ENCODE peak calls at places on chromosome 9, in five cellular contexts. One of them, this sample, is unnamed.

GRCh38 chr9:38659538-38659937 is 39.1 kb upstream of the ANKRD18A start:
- DNase-seq in A549: no peak
- DNase-seq in HepG2: no peak
- DNase-seq in K562: no peak
- DNase-seq in GM12878: no peak
- DNase-seq in this sample: no peak

GRCh38 chr9:129164246-129164930 is 13.7 kb downstream of the IER5L start:
- DNase-seq in A549: no peak
- DNase-seq in HepG2: peak
- DNase-seq in K562: no peak
- DNase-seq in GM12878: no peak
- DNase-seq in this sample: peak

GRCh38 chr9:121992571-121993212 is 100.4 kb downstream of the TTLL11 start:
- DNase-seq in A549: peak
- DNase-seq in GM12878: no peak
- DNase-seq in HepG2: peak
- DNase-seq in K562: peak
- DNase-seq in this sample: peak

GRCh38 chr9:6564370-6564769 is 81.2 kb downstream of the GLDC start:
- DNase-seq in GM12878: no peak
- DNase-seq in HepG2: no peak
- DNase-seq in A549: no peak
- DNase-seq in K562: no peak
- DNase-seq in this sample: no peak

GRCh38 chr9:130446111-130446861 is 1.5 kb downstream of the ASS1 start:
- DNase-seq in A549: no peak
- DNase-seq in GM12878: no peak
- DNase-seq in K562: peak
- DNase-seq in HepG2: peak
- DNase-seq in this sample: peak

GRCh38 chr9:113901196-113901818 is 25.2 kb downstream of the ZNF618 start:
- DNase-seq in GM12878: no peak
- DNase-seq in K562: no peak
- DNase-seq in HepG2: no peak
- DNase-seq in A549: no peak
- DNase-seq in this sample: no peak

GRCh38 chr9:83544002-83544698 is 5.9 kb upstream of the FRMD3 start:
- DNase-seq in HepG2: peak
- DNase-seq in GM12878: peak
- DNase-seq in K562: peak
- DNase-seq in A549: peak
- DNase-seq in this sample: peak

GRCh38 chr9:127777368-127777960 is 1.0 kb downstream of the SH2D3C start:
- DNase-seq in GM12878: no peak
- DNase-seq in K562: no peak
- DNase-seq in A549: no peak
- DNase-seq in HepG2: no peak
- DNase-seq in this sample: no peak

GRCh38 chr9:109313351-109313750 is 7.5 kb downstream of the EPB41L4B start:
- DNase-seq in A549: no peak
- DNase-seq in HepG2: peak
- DNase-seq in K562: no peak
- DNase-seq in GM12878: no peak
- DNase-seq in this sample: no peak

GRCh38 chr9:61673247-61673646 is 483.4 kb downstream of the SPATA31A7 start:
- DNase-seq in GM12878: no peak
- DNase-seq in K562: no peak
- DNase-seq in HepG2: no peak
- DNase-seq in A549: no peak
- DNase-seq in this sample: no peak

GRCh38 chr9:124251188-124251587 is 6.6 kb upstream of the NEK6 start:
- DNase-seq in HepG2: no peak
- DNase-seq in GM12878: no peak
- DNase-seq in A549: no peak
- DNase-seq in K562: no peak
- DNase-seq in this sample: no peak

GRCh38 chr9:98978231-98978681 is 34.5 kb downstream of the COL15A1 start:
- DNase-seq in HepG2: no peak
- DNase-seq in A549: no peak
- DNase-seq in K562: no peak
- DNase-seq in GM12878: no peak
- DNase-seq in this sample: no peak

GRCh38 chr9:7536310-7536939 is 263.2 kb downstream of the DMAC1 start:
- DNase-seq in GM12878: no peak
- DNase-seq in HepG2: peak
- DNase-seq in K562: peak
- DNase-seq in A549: peak
- DNase-seq in this sample: peak

GRCh38 chr9:13646500-13646899 is 367.0 kb upstream of the MPDZ start:
- DNase-seq in A549: no peak
- DNase-seq in GM12878: no peak
- DNase-seq in K562: no peak
- DNase-seq in HepG2: no peak
- DNase-seq in this sample: no peak

GRCh38 chr9:126420148-126420547 is 93.5 kb downstream of the MVB12B start:
- DNase-seq in GM12878: no peak
- DNase-seq in A549: no peak
- DNase-seq in HepG2: no peak
- DNase-seq in K562: no peak
- DNase-seq in this sample: no peak

GRCh38 chr9:129484325-129485000 is 136.4 kb downstream of the C9orf50 start:
- DNase-seq in A549: no peak
- DNase-seq in K562: no peak
- DNase-seq in GM12878: no peak
- DNase-seq in HepG2: no peak
- DNase-seq in this sample: no peak

GRCh38 chr9:79360387-79361347 is 211.1 kb upstream of the TLE4 start:
- DNase-seq in A549: peak
- DNase-seq in GM12878: no peak
- DNase-seq in K562: no peak
- DNase-seq in HepG2: no peak
- DNase-seq in this sample: peak

GRCh38 chr9:89916001-89916635 is 311.3 kb downstream of the GADD45G start:
- DNase-seq in K562: no peak
- DNase-seq in HepG2: no peak
- DNase-seq in GM12878: no peak
- DNase-seq in A549: no peak
- DNase-seq in this sample: no peak

GRCh38 chr9:14383815-14384214 is 69.9 kb upstream of the NFIB start:
- DNase-seq in HepG2: no peak
- DNase-seq in K562: no peak
- DNase-seq in A549: no peak
- DNase-seq in GM12878: no peak
- DNase-seq in this sample: no peak

GRCh38 chr9:120475341-120475740 is 104.6 kb downstream of the CDK5RAP2 start:
- DNase-seq in K562: no peak
- DNase-seq in GM12878: no peak
- DNase-seq in HepG2: no peak
- DNase-seq in A549: no peak
- DNase-seq in this sample: peak

GRCh38 chr9:83070257-83070656 is 7.3 kb upstream of the RASEF start:
- DNase-seq in K562: no peak
- DNase-seq in A549: no peak
- DNase-seq in GM12878: no peak
- DNase-seq in HepG2: no peak
- DNase-seq in this sample: peak

GRCh38 chr9:86720893-86721698 is 226.2 kb downstream of the GAS1 start:
- DNase-seq in K562: no peak
- DNase-seq in HepG2: no peak
- DNase-seq in GM12878: no peak
- DNase-seq in A549: no peak
- DNase-seq in this sample: no peak

GRCh38 chr9:114909657-114910056 is 20.7 kb downstream of the TNFSF8 start:
- DNase-seq in HepG2: no peak
- DNase-seq in K562: no peak
- DNase-seq in GM12878: no peak
- DNase-seq in A549: no peak
- DNase-seq in this sample: no peak

GRCh38 chr9:114908104-114908621 is 22.2 kb downstream of the TNFSF8 start:
- DNase-seq in GM12878: no peak
- DNase-seq in A549: peak
- DNase-seq in HepG2: peak
- DNase-seq in K562: no peak
- DNase-seq in this sample: peak

GRCh38 chr9:114911167-114911821 is 19.1 kb downstream of the TNFSF8 start:
- DNase-seq in A549: peak
- DNase-seq in GM12878: no peak
- DNase-seq in K562: peak
- DNase-seq in HepG2: peak
- DNase-seq in this sample: peak

GRCh38 chr9:114908796-114909448 is 21.5 kb downstream of the TNFSF8 start:
- DNase-seq in HepG2: no peak
- DNase-seq in K562: no peak
- DNase-seq in GM12878: no peak
- DNase-seq in A549: peak
- DNase-seq in this sample: peak

DNA sequence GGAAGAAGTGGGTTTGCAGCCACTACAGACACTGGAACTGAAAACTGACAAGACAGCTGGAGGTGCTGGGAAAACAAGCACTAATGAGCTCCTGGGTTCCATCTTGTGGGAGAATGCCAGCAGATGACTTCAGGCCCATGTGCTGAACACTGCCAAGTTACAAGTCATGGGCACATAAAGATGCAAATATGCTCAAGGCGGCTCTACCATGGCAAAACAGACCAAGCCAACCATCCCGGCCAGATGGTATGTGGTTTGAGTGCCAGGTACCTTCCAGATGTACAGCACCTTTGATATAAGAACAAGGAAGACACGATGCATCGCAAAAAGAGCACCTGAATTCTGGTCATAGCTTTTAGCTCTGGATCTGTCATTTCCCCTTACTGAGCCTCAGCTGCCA is 19.9 kb downstream of the TNFSF8 start:
- DNase-seq in A549: no peak
- DNase-seq in K562: no peak
- DNase-seq in HepG2: no peak
- DNase-seq in GM12878: no peak
- DNase-seq in this sample: no peak
- TF ChIP-seq BHLHE40 in A549: no peak
- TF ChIP-seq BHLHE40 in K562: no peak
- TF ChIP-seq BHLHE40 in HepG2: no peak
- TF ChIP-seq BHLHE40 in GM12878: no peak
- TF ChIP-seq BHLHE40 in this sample: no peak

GRCh38 chr9:17137576-17137975 is 2.7 kb downstream of the CNTLN start:
- DNase-seq in GM12878: no peak
- DNase-seq in A549: no peak
- DNase-seq in HepG2: no peak
- DNase-seq in K562: no peak
- DNase-seq in this sample: peak

GRCh38 chr9:17134396-17134842 is 421 bp upstream of the CNTLN start:
- DNase-seq in A549: no peak
- DNase-seq in GM12878: no peak
- DNase-seq in K562: no peak
- DNase-seq in HepG2: no peak
- DNase-seq in this sample: peak

GRCh38 chr9:17135578-17135904 is 701 bp downstream of the CNTLN start:
- DNase-seq in HepG2: no peak
- DNase-seq in A549: no peak
- DNase-seq in GM12878: no peak
- DNase-seq in K562: no peak
- DNase-seq in this sample: no peak

GRCh38 chr9:17138503-17138902 is 3.7 kb downstream of the CNTLN start:
- DNase-seq in HepG2: peak
- DNase-seq in A549: no peak
- DNase-seq in GM12878: no peak
- DNase-seq in K562: no peak
- DNase-seq in this sample: no peak

GRCh38 chr9:17134843-17135577 is at the start of gene CNTLN:
- DNase-seq in GM12878: no peak
- DNase-seq in A549: peak
- DNase-seq in K562: no peak
- DNase-seq in HepG2: peak
- DNase-seq in this sample: peak
- TF ChIP-seq POLR2A in GM12878: peak
- TF ChIP-seq POLR2A in A549: peak
- TF ChIP-seq POLR2A in K562: no peak
- TF ChIP-seq POLR2A in HepG2: peak
- TF ChIP-seq POLR2A in this sample: peak

DNA sequence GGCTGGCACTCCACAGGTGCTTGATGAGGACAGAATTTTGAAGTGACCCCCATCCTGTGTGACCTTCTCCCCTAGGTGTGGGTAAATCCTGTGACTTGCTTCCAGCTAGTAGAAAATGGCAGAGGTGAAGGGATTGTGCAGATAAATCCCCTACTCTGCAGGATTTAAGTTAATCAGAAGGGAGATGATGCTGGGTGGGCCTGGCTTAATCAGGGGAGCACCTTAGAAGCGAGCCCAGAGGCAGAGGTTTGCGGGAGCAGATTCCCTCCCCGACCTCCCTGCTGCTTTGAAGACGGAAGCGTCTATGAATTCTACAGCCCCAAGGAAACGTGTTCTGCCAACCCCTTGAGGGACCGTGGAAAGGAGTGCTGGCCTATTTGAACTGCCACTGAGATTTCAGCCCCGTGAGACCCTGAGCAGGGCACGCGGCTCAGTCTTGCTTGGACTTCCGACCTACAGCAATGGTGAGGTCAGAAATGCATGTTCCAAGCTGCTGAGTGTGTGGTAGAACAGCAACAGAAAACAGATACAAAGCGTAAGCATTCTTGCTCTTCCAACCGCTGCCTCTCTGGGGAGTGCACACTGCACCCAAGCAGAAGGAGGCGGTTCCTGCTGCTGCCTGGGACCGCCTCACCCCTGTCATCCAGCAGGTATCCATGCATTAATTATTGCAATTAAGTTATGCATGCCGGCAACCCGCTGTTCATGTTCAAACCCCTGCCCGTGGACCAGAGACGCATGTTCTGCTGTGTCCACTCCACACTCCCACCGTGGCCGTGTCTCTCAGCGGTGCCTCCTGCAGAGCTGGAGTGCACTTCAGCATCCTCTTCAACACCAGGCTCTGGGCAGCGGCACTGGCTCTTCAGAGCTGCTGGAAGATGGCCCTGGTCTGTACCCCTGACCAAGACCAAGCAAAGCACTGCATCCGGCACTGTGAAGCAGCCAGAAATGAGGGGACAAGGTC is 54.6 kb upstream of the RXRA start:
- DNase-seq in K562: no peak
- DNase-seq in A549: no peak
- DNase-seq in GM12878: no peak
- DNase-seq in HepG2: no peak
- DNase-seq in this sample: no peak
- TF ChIP-seq USF2 in K562: no peak
- TF ChIP-seq USF2 in A549: no peak
- TF ChIP-seq USF2 in GM12878: no peak
- TF ChIP-seq USF2 in HepG2: no peak
- TF ChIP-seq USF2 in this sample: no peak

GRCh38 chr9:35293381-35293780 is 131.6 kb downstream of the UNC13B start:
- DNase-seq in A549: no peak
- DNase-seq in GM12878: no peak
- DNase-seq in HepG2: no peak
- DNase-seq in K562: no peak
- DNase-seq in this sample: no peak

GRCh38 chr9:35285731-35286130 is 123.9 kb downstream of the UNC13B start:
- DNase-seq in GM12878: no peak
- DNase-seq in A549: no peak
- DNase-seq in HepG2: no peak
- DNase-seq in K562: no peak
- DNase-seq in this sample: no peak

GRCh38 chr9:35286381-35286780 is 124.6 kb downstream of the UNC13B start:
- DNase-seq in HepG2: no peak
- DNase-seq in GM12878: no peak
- DNase-seq in K562: no peak
- DNase-seq in A549: no peak
- DNase-seq in this sample: no peak

GRCh38 chr9:35287986-35288515 is 126.2 kb downstream of the UNC13B start:
- DNase-seq in A549: no peak
- DNase-seq in GM12878: no peak
- DNase-seq in K562: no peak
- DNase-seq in HepG2: no peak
- DNase-seq in this sample: peak
- TF ChIP-seq BHLHE40 in A549: no peak
- TF ChIP-seq BHLHE40 in GM12878: no peak
- TF ChIP-seq BHLHE40 in K562: no peak
- TF ChIP-seq BHLHE40 in HepG2: no peak
- TF ChIP-seq BHLHE40 in this sample: no peak